ENCODE peak calls at places on chromosomes 1 and 21, in ten cellular contexts. P is GM23338, M is tibial nerve, Z is H1, V is mucosa of descending colon, W is bronchial epithelial cell, S is kidney epithelial cell, Q is neural crest cell, L is ovary, F is A549. T is an unnamed sample.

GRCh38 chr1:50980505-50980904 is 10.5 kb downstream of the CDKN2C start:
- DNase-seq in L (no peak), F (no peak), V (no peak), Z (no peak), W (no peak), Q (no peak), P (no peak), S (no peak), M (no peak), T (no peak)

GRCh38 chr1:64038965-64039926 is 164.2 kb upstream of the UBE2U start:
- DNase-seq in W (peak), P (peak), F (peak), M (peak), V (peak), Z (no peak), L (no peak), Q (no peak), S (peak), T (no peak)

GRCh38 chr1:173267453-173267945 is 60.4 kb upstream of the TNFSF4 start:
- DNase-seq in P (no peak), F (no peak), W (peak), Z (no peak), Q (no peak), M (no peak), S (peak), L (no peak), V (no peak), T (no peak)

GRCh38 chr1:83574749-83575148 is 424.2 kb downstream of the TTLL7 start:
- DNase-seq in S (no peak), V (no peak), M (no peak), F (no peak), P (no peak), W (no peak), Z (no peak), L (no peak), Q (no peak), T (no peak)

GRCh38 chr1:30912913-30913652 is 4.5 kb upstream of the SDC3 start:
- DNase-seq in F (no peak), S (no peak), Z (no peak), L (no peak), Q (no peak), V (peak), P (no peak), W (no peak), M (peak), T (peak)

GRCh38 chr1:26287033-26287711 is 7.3 kb downstream of the SH3BGRL3 start:
- DNase-seq in V (peak), L (no peak), S (no peak), M (peak), Z (no peak), Q (no peak), W (no peak), P (no peak), F (no peak), T (no peak)

GRCh38 chr1:93623875-93624274 is 57.8 kb downstream of the BCAR3 start:
- DNase-seq in P (no peak), M (no peak), Z (no peak), Q (no peak), V (no peak), S (peak), L (no peak), W (peak), F (no peak), T (no peak)

GRCh38 chr1:68111804-68112436 is 61.5 kb upstream of the DIRAS3 start:
- DNase-seq in M (peak), W (peak), Z (no peak), L (peak), V (peak), S (no peak), P (peak), F (peak), Q (no peak), T (no peak)

GRCh38 chr1:60345621-60346020 is 272.1 kb upstream of the C1orf87 start:
- DNase-seq in V (no peak), F (no peak), W (peak), S (no peak), Q (no peak), L (no peak), M (no peak), Z (no peak), P (no peak), T (no peak)

DNA sequence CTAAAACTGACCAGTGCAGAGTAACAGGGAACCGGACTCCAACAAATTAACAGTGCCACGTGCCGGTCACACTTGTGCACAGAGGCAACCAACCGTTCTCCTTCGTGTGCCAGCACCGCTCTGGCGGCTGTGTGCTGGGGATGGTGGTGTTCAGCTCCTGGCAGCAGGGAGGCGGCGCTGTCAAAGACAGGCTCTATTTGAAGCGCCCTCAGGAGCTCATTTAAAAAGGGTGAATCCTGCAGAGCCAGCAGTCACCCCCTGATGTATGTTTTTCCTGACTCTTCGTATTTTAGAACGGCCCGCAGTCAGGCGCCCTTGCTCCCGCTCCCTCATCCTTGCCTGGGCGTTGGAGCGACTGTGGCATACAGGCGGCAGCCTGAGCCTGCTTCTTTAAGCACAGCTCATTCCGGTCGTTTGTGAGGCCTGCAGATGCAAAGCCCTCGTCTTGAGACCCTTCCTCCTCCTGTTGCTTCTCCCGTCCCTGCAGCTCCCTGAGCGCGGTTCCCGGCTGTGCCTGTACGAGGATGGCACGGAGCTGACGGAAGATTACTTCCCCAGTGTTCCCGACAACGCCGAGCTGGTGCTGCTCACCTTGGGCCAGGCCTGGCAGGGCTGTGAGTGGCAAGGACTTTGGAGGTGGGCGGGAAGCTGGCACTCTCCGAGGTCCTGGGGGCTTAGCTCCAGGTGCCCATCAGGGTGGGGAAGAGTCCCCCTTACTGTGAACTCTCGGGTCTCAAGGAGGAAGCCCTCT is 1.1 kb downstream of the DFFB start:
- DNase-seq in F (no peak), W (peak), V (peak), P (peak), M (no peak), Q (no peak), S (no peak), Z (no peak), L (peak), T (peak)
- TF ChIP-seq CTCF in F (no peak), W (peak), V (no peak), P (peak), M (no peak), Q (no peak), S (peak), Z (no peak), L (no peak), T (no peak)

GRCh38 chr1:224524679-224525078 is 90.1 kb upstream of the WDR26 start:
- DNase-seq in P (no peak), V (no peak), Q (no peak), M (no peak), W (peak), L (no peak), Z (no peak), S (no peak), F (no peak), T (no peak)

GRCh38 chr1:224519874-224520273 is 85.3 kb upstream of the WDR26 start:
- DNase-seq in V (no peak), Z (no peak), Q (no peak), S (no peak), W (no peak), P (no peak), M (no peak), F (no peak), L (no peak), T (no peak)

GRCh38 chr1:224523676-224524075 is 89.1 kb upstream of the WDR26 start:
- DNase-seq in F (no peak), Q (no peak), M (no peak), S (no peak), L (no peak), W (no peak), Z (no peak), P (no peak), V (no peak), T (no peak)

GRCh38 chr1:224520808-224521207 is 86.2 kb upstream of the WDR26 start:
- DNase-seq in L (no peak), S (no peak), F (no peak), P (no peak), W (no peak), Z (no peak), M (no peak), V (no peak), Q (no peak), T (no peak)

GRCh38 chr1:224521904-224522734 is 87.5 kb upstream of the WDR26 start:
- DNase-seq in L (no peak), Q (no peak), Z (no peak), S (no peak), V (no peak), W (peak), M (no peak), P (no peak), F (no peak), T (no peak)
- TF ChIP-seq CTCF in L (no peak), Q (peak), Z (no peak), S (no peak), V (no peak), W (peak), M (no peak), P (no peak), F (no peak), T (no peak)

GRCh38 chr1:235315735-235316134 is 12.2 kb downstream of the ARID4B start:
- DNase-seq in Z (no peak), V (no peak), S (no peak), W (no peak), F (no peak), L (no peak), M (no peak), Q (no peak), P (no peak), T (no peak)
- TF ChIP-seq CTCF in Z (no peak), V (no peak), S (no peak), W (no peak), F (no peak), L (no peak), M (no peak), Q (peak), P (no peak), T (no peak)

GRCh38 chr1:56927986-56928385 is 37.8 kb downstream of the C8B start:
- DNase-seq in Z (no peak), S (no peak), V (no peak), Q (no peak), L (no peak), M (no peak), F (no peak), W (no peak), P (no peak), T (no peak)
- TF ChIP-seq CTCF in Z (no peak), S (no peak), V (no peak), Q (no peak), L (no peak), M (no peak), F (no peak), W (no peak), P (no peak), T (no peak)

DNA sequence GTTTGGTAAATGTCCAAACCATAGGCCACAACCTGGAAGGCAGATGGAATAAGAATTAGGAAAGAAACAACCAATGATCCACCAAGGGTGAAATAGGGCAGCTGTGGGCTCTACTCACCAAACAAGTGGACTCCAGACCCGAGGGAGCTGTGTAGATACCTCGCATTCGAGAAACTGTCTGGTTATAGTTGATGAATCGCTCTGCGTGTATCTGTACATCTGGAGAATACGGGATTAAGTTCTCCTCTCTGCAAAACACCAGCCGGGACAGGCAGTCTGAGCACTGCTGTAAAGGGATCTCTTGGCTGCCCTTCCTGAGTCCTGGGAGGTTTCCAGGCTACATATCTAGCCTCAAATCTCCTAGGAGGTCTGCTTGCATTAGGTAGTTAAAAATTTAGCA is 9.4 kb upstream of the UBR4 start:
- DNase-seq in P (no peak), Z (no peak), F (no peak), V (no peak), M (no peak), Q (no peak), W (no peak), S (no peak), L (no peak), T (no peak)
- TF ChIP-seq CTCF in P (no peak), Z (no peak), F (no peak), V (no peak), M (no peak), Q (no peak), W (no peak), S (no peak), L (no peak), T (no peak)

DNA sequence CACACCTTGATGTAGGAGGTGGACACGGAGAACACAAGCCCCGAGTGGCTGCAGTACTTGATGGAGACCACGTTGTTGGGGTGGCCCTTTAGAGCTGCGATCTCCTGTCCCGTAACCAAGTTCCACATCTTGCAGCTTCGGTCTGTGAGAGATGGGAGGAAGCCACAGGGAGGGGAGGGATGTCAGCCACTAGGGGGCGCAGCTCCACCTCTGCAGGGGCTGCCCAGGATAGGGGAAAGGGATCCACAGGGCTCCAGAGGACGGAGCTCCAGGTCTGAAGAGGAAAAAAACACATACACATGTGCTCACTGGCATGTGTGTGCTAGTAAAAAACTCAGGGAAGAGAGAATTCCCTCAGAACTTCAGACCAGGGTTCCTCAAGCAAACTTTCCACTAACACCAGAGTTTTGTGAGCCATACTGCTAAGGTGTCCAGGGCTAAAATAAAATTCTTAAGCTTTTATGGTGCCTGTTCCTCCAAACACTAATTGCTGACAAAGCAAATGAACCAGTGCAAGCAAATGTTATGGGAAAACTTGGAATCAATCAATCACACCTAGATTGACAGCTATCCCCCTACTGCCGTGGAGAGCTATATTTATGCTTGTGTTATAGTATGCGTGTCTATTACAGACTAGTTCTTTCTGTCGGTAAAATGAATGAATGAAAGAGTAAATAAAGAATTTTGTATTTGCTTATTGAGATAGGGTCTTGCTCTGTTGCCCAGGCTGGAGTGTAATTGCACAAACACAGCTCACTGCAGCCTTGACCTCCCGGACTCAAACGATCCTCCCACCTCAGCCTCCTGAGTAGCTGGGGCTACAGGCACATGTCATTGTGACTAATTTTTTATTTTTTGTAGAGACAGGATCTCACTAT is 43.7 kb downstream of the KIF21B start:
- DNase-seq in Z (peak), S (no peak), M (no peak), P (peak), L (no peak), Q (peak), W (peak), V (peak), F (peak), T (no peak)
- TF ChIP-seq CTCF in Z (peak), S (peak), M (peak), P (peak), L (no peak), Q (peak), W (peak), V (peak), F (peak), T (peak)

GRCh38 chr1:197156692-197157091 is 10.2 kb upstream of the ASPM start:
- DNase-seq in W (peak), Z (no peak), L (no peak), Q (no peak), V (no peak), M (no peak), S (no peak), F (no peak), P (peak), T (no peak)
- TF ChIP-seq CTCF in W (no peak), Z (no peak), L (no peak), Q (peak), V (no peak), M (no peak), S (peak), F (peak), P (no peak), T (peak)

GRCh38 chr1:218259800-218260199 is 25.3 kb upstream of the RRP15 start:
- DNase-seq in V (no peak), F (peak), Z (no peak), M (no peak), Q (no peak), P (peak), S (no peak), W (peak), L (no peak), T (no peak)
- TF ChIP-seq CTCF in V (no peak), F (peak), Z (peak), M (no peak), Q (peak), P (peak), S (peak), W (peak), L (no peak), T (peak)

GRCh38 chr21:46100020-46100419 is 2.1 kb downstream of the COL6A2 start:
- DNase-seq in L (no peak), Z (no peak), F (no peak), W (no peak), M (peak), V (no peak), S (no peak), Q (no peak), P (no peak), T (no peak)

GRCh38 chr21:46100426-46100825 is 2.5 kb downstream of the COL6A2 start:
- DNase-seq in M (peak), V (no peak), L (no peak), W (no peak), F (no peak), Z (no peak), Q (no peak), P (no peak), S (no peak), T (no peak)

GRCh38 chr21:46098303-46099141 is 610 bp downstream of the COL6A2 start:
- DNase-seq in M (no peak), F (no peak), V (no peak), S (no peak), P (peak), Z (no peak), W (no peak), Q (no peak), L (peak), T (peak)

GRCh38 chr21:46097826-46098286 is at the start of gene COL6A2:
- DNase-seq in W (no peak), Q (peak), V (peak), F (peak), P (peak), S (no peak), M (peak), L (peak), Z (peak), T (peak)

DNA sequence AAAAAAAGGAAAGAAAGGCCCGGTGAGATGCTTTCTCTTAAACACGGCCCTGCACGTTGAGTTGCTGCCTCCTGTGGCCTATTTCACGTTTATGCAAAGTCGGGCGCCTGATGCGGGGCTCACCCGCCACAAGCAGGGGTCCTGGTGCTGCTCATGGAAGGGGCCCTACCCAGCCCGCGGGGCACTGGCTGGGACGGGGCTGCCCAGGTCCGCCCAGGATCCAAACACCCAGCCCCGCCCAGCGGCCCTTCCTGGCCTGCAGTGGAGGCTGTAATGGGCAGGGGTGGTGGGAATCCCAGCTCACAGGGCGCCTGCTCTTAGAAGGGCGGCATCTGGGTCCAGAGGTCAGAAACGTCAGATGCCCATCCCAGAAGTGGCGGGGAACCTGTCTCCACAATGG is 1.6 kb downstream of the COL6A2 start:
- DNase-seq in F (no peak), S (no peak), V (peak), P (peak), M (peak), Q (no peak), W (no peak), L (peak), Z (no peak), T (peak)
- TF ChIP-seq CTCF in F (no peak), S (no peak), V (no peak), P (no peak), M (peak), Q (no peak), W (no peak), L (no peak), Z (no peak), T (peak)

GRCh38 chr1:167715653-167716302 is 6.0 kb upstream of the MPZL1 start:
- DNase-seq in Q (no peak), S (no peak), L (no peak), F (no peak), W (no peak), P (no peak), M (no peak), Z (no peak), V (no peak), T (no peak)
- TF ChIP-seq CTCF in Q (no peak), S (no peak), L (no peak), F (no peak), W (no peak), P (no peak), M (peak), Z (no peak), V (no peak), T (peak)